ENCODE peak calls at places on chromosomes 13 and 19, in nine cellular contexts. L, F, R, D, O, P, B, V and Q are unnamed samples.

GRCh38 chr13:111047326-111047725 is 67.8 kb upstream of the ARHGEF7 start:
- DNase-seq in P (no peak), B (no peak), L (no peak), F (no peak), R (no peak), V (no peak), D (no peak), O (no peak), Q (no peak)

GRCh38 chr19:5166262-5166661 is 174.3 kb downstream of the PTPRS start:
- DNase-seq in L (peak), R (no peak), V (no peak), O (no peak), P (no peak), D (no peak), B (no peak), F (no peak), Q (no peak)

GRCh38 chr19:15404780-15405211 is 14.0 kb downstream of the AKAP8L start:
- DNase-seq in F (no peak), P (no peak), V (no peak), O (no peak), R (no peak), D (no peak), B (no peak), L (no peak), Q (no peak)

GRCh38 chr13:44219808-44220544 is 153.6 kb upstream of the SERP2 start:
- DNase-seq in F (no peak), B (no peak), L (peak), V (no peak), P (no peak), O (no peak), D (no peak), R (no peak), Q (no peak)

GRCh38 chr13:112053167-112053743 is 13.7 kb upstream of the SOX1 start:
- DNase-seq in D (no peak), O (no peak), V (no peak), L (no peak), P (no peak), R (peak), B (no peak), F (no peak), Q (no peak)

GRCh38 chr13:32829676-32830091 is 186.5 kb upstream of the KL start:
- DNase-seq in V (peak), O (no peak), L (peak), R (no peak), P (no peak), B (peak), D (no peak), F (no peak), Q (no peak)

GRCh38 chr19:33673996-33674395 is 52.2 kb downstream of the CHST8 start:
- DNase-seq in P (no peak), R (no peak), O (no peak), L (no peak), V (no peak), B (no peak), F (no peak), D (no peak), Q (no peak)

GRCh38 chr19:14310055-14310454 is 71.2 kb upstream of the ADGRE5 start:
- DNase-seq in F (no peak), L (no peak), V (no peak), B (no peak), P (no peak), R (no peak), O (no peak), D (peak), Q (peak)

GRCh38 chr13:26679945-26680516 is 80.6 kb downstream of the GPR12 start:
- DNase-seq in F (no peak), L (no peak), P (no peak), R (peak), V (no peak), O (no peak), B (no peak), D (no peak), Q (no peak)

GRCh38 chr13:94251801-94252200 is 227.7 kb downstream of the DCT start:
- DNase-seq in L (no peak), V (no peak), O (no peak), D (no peak), B (no peak), P (no peak), R (no peak), F (no peak), Q (no peak)

GRCh38 chr19:2578911-2579677 is 103.2 kb downstream of the GADD45B start:
- DNase-seq in V (no peak), P (peak), F (peak), R (peak), B (peak), L (peak), O (peak), D (peak), Q (no peak)

GRCh38 chr19:16400911-16401675 is 70.7 kb downstream of the EPS15L1 start:
- DNase-seq in V (no peak), O (no peak), F (no peak), D (no peak), L (no peak), R (no peak), B (no peak), P (no peak), Q (no peak)

GRCh38 chr13:112078879-112079526 is 12.1 kb downstream of the SOX1 start:
- DNase-seq in L (no peak), F (no peak), B (no peak), V (no peak), P (no peak), O (no peak), R (peak), D (no peak), Q (no peak)

GRCh38 chr13:98460519-98460918 is 116.4 kb downstream of the STK24 start:
- DNase-seq in F (no peak), O (no peak), P (no peak), L (no peak), R (no peak), B (no peak), V (no peak), D (no peak), Q (no peak)

GRCh38 chr13:43309301-43309700 is 285.9 kb downstream of the DNAJC15 start:
- DNase-seq in O (no peak), D (no peak), V (no peak), B (no peak), P (no peak), R (no peak), F (no peak), L (no peak), Q (no peak)

GRCh38 chr19:41299046-41299754 is 10.8 kb upstream of the CCDC97 start:
- DNase-seq in D (no peak), V (no peak), P (no peak), F (peak), L (no peak), R (no peak), B (no peak), O (no peak), Q (no peak)

GRCh38 chr19:40567040-40567749 is 9.5 kb upstream of the SHKBP1 start:
- DNase-seq in O (no peak), D (peak), L (peak), V (no peak), R (peak), F (no peak), B (no peak), P (no peak), Q (no peak)

GRCh38 chr13:61084983-61085382 is 330.7 kb downstream of the PCDH20 start:
- DNase-seq in R (no peak), V (no peak), B (no peak), D (no peak), F (no peak), P (no peak), L (peak), O (no peak), Q (no peak)

GRCh38 chr13:96935971-96936370 is 58.3 kb downstream of the OXGR1 start:
- DNase-seq in B (no peak), L (no peak), P (no peak), D (no peak), R (no peak), O (no peak), F (no peak), V (no peak), Q (no peak)

GRCh38 chr19:19137556-19138109 is 645 bp downstream of the TMEM161A start:
- DNase-seq in B (no peak), F (no peak), R (peak), P (no peak), O (no peak), L (peak), D (no peak), V (no peak), Q (no peak)

GRCh38 chr13:97229699-97230098 is 7.6 kb downstream of the MBNL2 start:
- DNase-seq in P (no peak), V (no peak), O (no peak), F (no peak), D (no peak), L (no peak), R (no peak), B (no peak), Q (no peak)

GRCh38 chr19:19203012-19203856 is at the start of gene NR2C2AP:
- DNase-seq in R (peak), B (peak), L (peak), P (peak), D (peak), O (peak), F (peak), V (peak), Q (peak)

GRCh38 chr19:51760811-51761356 is at the start of gene FPR2:
- DNase-seq in D (no peak), R (peak), B (no peak), P (no peak), L (no peak), V (no peak), O (no peak), F (no peak), Q (no peak)

GRCh38 chr19:16594131-16594586 is 21.9 kb upstream of the SLC35E1 start:
- DNase-seq in F (no peak), L (no peak), V (no peak), B (no peak), O (peak), P (no peak), R (no peak), D (no peak), Q (no peak)

GRCh38 chr13:83340170-83340569 is 542.1 kb downstream of the SLITRK1 start:
- DNase-seq in O (no peak), L (no peak), R (no peak), F (no peak), P (no peak), V (no peak), B (peak), D (no peak), Q (no peak)

GRCh38 chr19:4038661-4039096 is 28.0 kb downstream of the ZBTB7A start:
- DNase-seq in R (no peak), F (no peak), D (no peak), P (no peak), V (no peak), O (no peak), L (no peak), B (no peak), Q (no peak)

GRCh38 chr19:57599377-57599760 is 316 bp upstream of the ZNF530 start:
- DNase-seq in D (no peak), B (no peak), F (no peak), O (no peak), V (no peak), P (no peak), L (no peak), R (no peak), Q (peak)

GRCh38 chr19:28422046-28422445 is 790.9 kb downstream of the UQCRFS1 start:
- DNase-seq in B (no peak), D (no peak), V (no peak), P (no peak), F (no peak), O (no peak), R (no peak), L (no peak), Q (no peak)

GRCh38 chr19:19900124-19900523 is 622 bp upstream of the ZNF93 start:
- DNase-seq in V (no peak), B (no peak), F (no peak), R (no peak), O (no peak), D (no peak), P (no peak), L (peak), Q (no peak)

GRCh38 chr19:43780706-43781525 is at the start of gene KCNN4:
- DNase-seq in F (peak), V (peak), B (no peak), L (peak), R (no peak), D (peak), O (peak), P (no peak), Q (no peak)

GRCh38 chr19:6821639-6822310 is 49.3 kb downstream of the VAV1 start:
- DNase-seq in F (no peak), P (no peak), L (no peak), V (no peak), B (no peak), R (no peak), O (no peak), D (no peak), Q (no peak)

GRCh38 chr13:113935523-113935922 is 38.4 kb downstream of the C13orf46 start:
- DNase-seq in D (no peak), R (peak), O (no peak), L (no peak), P (peak), V (no peak), B (no peak), F (no peak), Q (no peak)

GRCh38 chr19:16309653-16310052 is 15.0 kb upstream of the KLF2 start:
- DNase-seq in L (no peak), F (no peak), P (no peak), R (no peak), V (no peak), D (no peak), B (no peak), O (no peak), Q (no peak)

GRCh38 chr19:30406220-30406944 is 34.2 kb downstream of the ZNF536 start:
- DNase-seq in V (no peak), O (no peak), F (no peak), R (peak), L (no peak), D (peak), P (no peak), B (peak), Q (no peak)

GRCh38 chr13:74074723-74075122 is 59.5 kb downstream of the KLF12 start:
- DNase-seq in F (no peak), R (no peak), L (peak), D (no peak), O (no peak), V (no peak), B (no peak), P (no peak), Q (no peak)

GRCh38 chr13:76792680-76793334 is 93.4 kb downstream of the KCTD12 start:
- DNase-seq in P (no peak), L (peak), O (no peak), R (no peak), V (no peak), D (no peak), F (peak), B (no peak), Q (no peak)

GRCh38 chr19:38975861-38976271 is 324 bp upstream of the FBXO17 start:
- DNase-seq in B (no peak), V (no peak), P (no peak), F (no peak), R (peak), L (peak), D (no peak), O (no peak), Q (no peak)

GRCh38 chr19:44657211-44657921 is 13.7 kb downstream of the PVR start:
- DNase-seq in O (peak), L (peak), B (peak), F (no peak), V (no peak), P (peak), R (peak), D (peak), Q (no peak)

GRCh38 chr13:79781829-79782540 is 301.0 kb downstream of the NDFIP2 start:
- DNase-seq in F (no peak), P (no peak), D (no peak), V (no peak), R (no peak), B (no peak), O (no peak), L (peak), Q (no peak)